ENCODE peak calls at places on chromosome 17, in nine cellular contexts. T, B, O, X, H, A, Z, P and N are unnamed samples.
A peak's percentile ranks its signal among the peaks of the same experiment; 100 is the strongest.

GRCh38 chr17:16215002-16215272 is 397 bp downstream of the NCOR1 start:
- DNase-seq in T (peak; percentile 34), B (peak; percentile 75), O (peak; percentile 69), X (peak; percentile 33), H (peak; percentile 67), A (peak; percentile 24), Z (peak; percentile 60), P (peak; percentile 55), N (no peak)

GRCh38 chr17:9051561-9051960 is 30.3 kb downstream of the NTN1 start:
- DNase-seq in T (no peak), B (no peak), O (no peak), X (no peak), H (no peak), A (no peak), Z (no peak), P (no peak), N (no peak)

GRCh38 chr17:71338396-71338795 is 782.4 kb upstream of the SOX9 start:
- DNase-seq in T (peak; percentile 42), B (no peak), O (no peak), X (no peak), H (no peak), A (no peak), Z (no peak), P (peak; percentile 48), N (no peak)

GRCh38 chr17:9402590-9403199 is 172.9 kb downstream of the STX8 start:
- DNase-seq in T (peak; percentile 44), B (no peak), O (peak; percentile 83), X (no peak), H (peak; percentile 67), A (no peak), Z (peak; percentile 16), P (peak; percentile 63), N (no peak)

GRCh38 chr17:63347475-63347874 is 98.6 kb downstream of the CYB561 start:
- DNase-seq in T (no peak), B (no peak), O (no peak), X (no peak), H (no peak), A (no peak), Z (no peak), P (no peak), N (no peak)

GRCh38 chr17:76276461-76277299 is 11.5 kb downstream of the UBALD2 start:
- DNase-seq in T (peak; percentile 28), B (no peak), O (no peak), X (no peak), H (no peak), A (no peak), Z (no peak), P (no peak), N (no peak)

GRCh38 chr17:54085934-54086333 is 263.2 kb downstream of the KIF2B start:
- DNase-seq in T (no peak), B (no peak), O (peak; percentile 55), X (no peak), H (peak; percentile 26), A (no peak), Z (no peak), P (no peak), N (no peak)

GRCh38 chr17:62965149-62965648 is 836 bp upstream of the TANC2 start:
- DNase-seq in T (no peak), B (no peak), O (peak; percentile 18), X (peak; percentile 63), H (no peak), A (no peak), Z (no peak), P (no peak), N (no peak)

GRCh38 chr17:4893272-4893671 is 6.1 kb upstream of the C17orf107 start:
- DNase-seq in T (no peak), B (no peak), O (no peak), X (no peak), H (no peak), A (no peak), Z (no peak), P (no peak), N (no peak)

GRCh38 chr17:34393401-34393800 is 30.4 kb upstream of the CCL1 start:
- DNase-seq in T (no peak), B (no peak), O (no peak), X (no peak), H (no peak), A (no peak), Z (no peak), P (no peak), N (no peak)

GRCh38 chr17:40298726-40299125 is 10.3 kb upstream of the RARA start:
- DNase-seq in T (peak; percentile 77), B (no peak), O (no peak), X (no peak), H (no peak), A (no peak), Z (no peak), P (no peak), N (no peak)

GRCh38 chr17:40303009-40303657 is 5.8 kb upstream of the RARA start:
- DNase-seq in T (peak; percentile 84), B (no peak), O (peak; percentile 74), X (peak; percentile 62), H (peak; percentile 48), A (peak; percentile 71), Z (peak; percentile 60), P (peak; percentile 85), N (no peak)

GRCh38 chr17:40304464-40304863 is 4.5 kb upstream of the RARA start:
- DNase-seq in T (peak; percentile 76), B (no peak), O (no peak), X (no peak), H (no peak), A (no peak), Z (no peak), P (no peak), N (no peak)

GRCh38 chr17:40303706-40304450 is 5.1 kb upstream of the RARA start:
- DNase-seq in T (peak; percentile 80), B (no peak), O (no peak), X (no peak), H (no peak), A (no peak), Z (no peak), P (no peak), N (no peak)

DNA sequence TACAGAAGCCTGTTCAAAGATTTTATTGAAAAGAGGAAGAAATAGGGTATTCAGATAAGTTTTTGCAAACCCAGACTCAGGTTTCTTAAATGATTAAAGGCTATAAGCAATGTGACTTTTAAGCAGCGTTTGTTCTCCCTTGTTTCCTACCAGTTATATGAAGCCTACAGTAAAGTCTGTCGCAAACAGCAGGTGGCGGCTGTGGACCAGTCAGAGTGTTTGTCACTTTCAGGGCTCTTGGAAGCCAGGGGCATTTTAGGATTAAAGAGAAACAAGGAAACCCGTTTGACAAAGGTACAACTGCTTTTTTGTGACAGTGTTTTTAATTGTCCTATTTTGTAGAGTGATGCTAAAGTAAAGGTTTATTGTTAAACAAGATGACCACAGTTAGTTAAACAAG is 7.7 kb upstream of the RARA start:
- DNase-seq in T (no peak), B (no peak), O (peak; percentile 64), X (no peak), H (no peak), A (no peak), Z (no peak), P (peak; percentile 76), N (no peak)
- TF ChIP-seq CTCF in T (no peak), B (peak; percentile 49), O (peak; percentile 59), X (no peak), H (no peak), A (peak; percentile 52), Z (peak; percentile 60), P (no peak), N (no peak)

GRCh38 chr17:20200016-20200788 is 191.0 kb downstream of the SPECC1 start:
- DNase-seq in T (no peak), B (no peak), O (no peak), X (no peak), H (no peak), A (no peak), Z (no peak), P (no peak), N (no peak)
- TF ChIP-seq CTCF in T (no peak), B (no peak), O (no peak), X (no peak), H (no peak), A (no peak), Z (no peak), P (no peak), N (no peak)

GRCh38 chr17:65588194-65588808 is 26.9 kb upstream of the AXIN2 start:
- DNase-seq in T (peak; percentile 5), B (no peak), O (no peak), X (no peak), H (no peak), A (no peak), Z (peak; percentile 9), P (peak; percentile 87), N (no peak)
- TF ChIP-seq CTCF in T (no peak), B (no peak), O (no peak), X (no peak), H (no peak), A (no peak), Z (peak; percentile 26), P (no peak), N (no peak)

GRCh38 chr17:47618416-47618815 is 31.3 kb upstream of the KPNB1 start:
- DNase-seq in T (peak; percentile 18), B (no peak), O (peak; percentile 59), X (no peak), H (no peak), A (no peak), Z (no peak), P (no peak), N (no peak)

GRCh38 chr17:47624727-47625068 is 25.0 kb upstream of the KPNB1 start:
- DNase-seq in T (no peak), B (no peak), O (no peak), X (no peak), H (no peak), A (no peak), Z (no peak), P (no peak), N (no peak)

GRCh38 chr17:47622179-47622549 is 27.6 kb upstream of the KPNB1 start:
- DNase-seq in T (peak; percentile 11), B (no peak), O (no peak), X (no peak), H (no peak), A (no peak), Z (no peak), P (no peak), N (no peak)

GRCh38 chr17:47620503-47621245 is 29.0 kb upstream of the KPNB1 start:
- DNase-seq in T (no peak), B (no peak), O (no peak), X (no peak), H (no peak), A (no peak), Z (no peak), P (no peak), N (no peak)

GRCh38 chr17:47621293-47622178 is 28.2 kb upstream of the KPNB1 start:
- DNase-seq in T (peak; percentile 90), B (no peak), O (peak; percentile 60), X (no peak), H (peak; percentile 39), A (peak; percentile 21), Z (no peak), P (no peak), N (no peak)
- TF ChIP-seq CTCF in T (no peak), B (no peak), O (no peak), X (no peak), H (no peak), A (peak; percentile 12), Z (peak; percentile 45), P (no peak), N (no peak)

GRCh38 chr17:69213059-69213813 is 15.4 kb downstream of the ABCA10 start:
- DNase-seq in T (no peak), B (no peak), O (peak; percentile 68), X (no peak), H (peak; percentile 28), A (no peak), Z (peak; percentile 17), P (no peak), N (no peak)
- TF ChIP-seq CTCF in T (no peak), B (no peak), O (peak; percentile 72), X (no peak), H (no peak), A (no peak), Z (peak; percentile 64), P (no peak), N (no peak)